ENCODE peak calls at places on chromosomes 4 and X, in seven cellular contexts. W is NCI-H1694 treated with DMSO at 0.1 percent for 48 hours; E is stimulated activated CD4-positive, alpha-beta T cell treated with anti-CD3 and anti-CD28 coated beads, Interleukin-15, amount 100 ng/mL, for 1 hour; A is HT-29; L is left lobe of liver; T is head of caudate nucleus; G is astrocyte of the cerebellum. J is an unnamed sample.

GRCh38 chrX:133999013-133999705 is 13.8 kb upstream of the GPC3 start:
- DNase-seq in W (no peak), E (no peak), A (no peak), L (no peak), T (no peak), G (no peak), J (no peak)

GRCh38 chr4:18025263-18025662 is 3.7 kb upstream of the LCORL start:
- DNase-seq in W (no peak), E (no peak), A (no peak), L (no peak), T (no peak), G (no peak), J (no peak)

GRCh38 chr4:108465886-108466491 is 154.4 kb upstream of the RPL34 start:
- DNase-seq in W (no peak), E (no peak), A (no peak), L (no peak), T (no peak), G (no peak), J (no peak)

GRCh38 chr4:42454755-42455154 is 57.5 kb downstream of the SHISA3 start:
- DNase-seq in W (no peak), E (no peak), A (no peak), L (no peak), T (no peak), G (no peak), J (no peak)

GRCh38 chr4:118834960-118835895 is 698 bp downstream of the SEC24D start:
- DNase-seq in W (no peak), E (peak), A (peak), L (peak), T (peak), G (peak), J (peak)

GRCh38 chr4:101718810-101719209 is 71.7 kb upstream of the BANK1 start:
- DNase-seq in W (no peak), E (no peak), A (no peak), L (no peak), T (no peak), G (no peak), J (no peak)

GRCh38 chr4:112731715-112732114 is 94.8 kb downstream of the LARP7 start:
- DNase-seq in W (no peak), E (no peak), A (no peak), L (no peak), T (no peak), G (no peak), J (no peak)

GRCh38 chrX:127570276-127570675 is 481.9 kb downstream of the ACTRT1 start:
- DNase-seq in W (no peak), E (no peak), A (no peak), L (no peak), T (no peak), G (no peak), J (no peak)

GRCh38 chrX:49209434-49210251 is 9.7 kb upstream of the SYP start:
- DNase-seq in W (peak), E (no peak), A (no peak), L (no peak), T (peak), G (no peak), J (peak)

GRCh38 chr4:105859233-105859632 is 36.0 kb upstream of the NPNT start:
- DNase-seq in W (no peak), E (no peak), A (peak), L (no peak), T (no peak), G (peak), J (no peak)

GRCh38 chr4:128776794-128777216 is 32.7 kb upstream of the JADE1 start:
- DNase-seq in W (no peak), E (no peak), A (peak), L (no peak), T (no peak), G (peak), J (no peak)

GRCh38 chrX:114924423-114924822 is 93.0 kb downstream of the IL13RA2 start:
- DNase-seq in W (no peak), E (no peak), A (no peak), L (no peak), T (no peak), G (no peak), J (no peak)

GRCh38 chr4:158856852-158857251 is 88.0 kb downstream of the FNIP2 start:
- DNase-seq in W (peak), E (no peak), A (peak), L (no peak), T (no peak), G (peak), J (peak)

GRCh38 chr4:87525636-87526035 is 3.5 kb downstream of the SPARCL1 start:
- DNase-seq in W (no peak), E (no peak), A (no peak), L (no peak), T (no peak), G (no peak), J (peak)

GRCh38 chrX:18899796-18900380 is 84.0 kb downstream of the PHKA2 start:
- DNase-seq in W (no peak), E (no peak), A (peak), L (no peak), T (peak), G (no peak), J (peak)

GRCh38 chrX:12956704-12957541 is 18.0 kb upstream of the TMSB4X start:
- DNase-seq in W (no peak), E (no peak), A (peak), L (no peak), T (no peak), G (no peak), J (no peak)

GRCh38 chr4:152709675-152710438 is 30.1 kb upstream of the TMEM154 start:
- DNase-seq in W (no peak), E (no peak), A (no peak), L (no peak), T (no peak), G (no peak), J (no peak)

GRCh38 chr4:170124391-170124790 is 34.6 kb upstream of the AADAT start:
- DNase-seq in W (no peak), E (no peak), A (no peak), L (no peak), T (no peak), G (no peak), J (no peak)

GRCh38 chrX:151505796-151506195 is 57.7 kb upstream of the PASD1 start:
- DNase-seq in W (no peak), E (no peak), A (peak), L (no peak), T (peak), G (no peak), J (peak)

GRCh38 chr4:53055274-53055673 is 193.2 kb downstream of the RASL11B start:
- DNase-seq in W (no peak), E (no peak), A (no peak), L (no peak), T (no peak), G (peak), J (no peak)

GRCh38 chrX:110045421-110045820 is 42.5 kb downstream of the TMEM164 start:
- DNase-seq in W (peak), E (no peak), A (no peak), L (no peak), T (no peak), G (no peak), J (no peak)

GRCh38 chr4:94516067-94516466 is 64.3 kb downstream of the PDLIM5 start:
- DNase-seq in W (no peak), E (no peak), A (peak), L (no peak), T (no peak), G (no peak), J (no peak)

GRCh38 chrX:22742174-22742573 is 257.6 kb upstream of the DDX53 start:
- DNase-seq in W (no peak), E (no peak), A (no peak), L (no peak), T (no peak), G (no peak), J (no peak)

GRCh38 chr4:140609548-140610425 is 41.0 kb upstream of the UCP1 start:
- DNase-seq in W (peak), E (no peak), A (peak), L (peak), T (peak), G (peak), J (peak)

GRCh38 chr4:2515835-2516550 is 20.5 kb upstream of the FAM193A start:
- DNase-seq in W (no peak), E (no peak), A (no peak), L (peak), T (no peak), G (no peak), J (peak)

GRCh38 chrX:112769034-112769433 is 71.6 kb downstream of the AMOT start:
- DNase-seq in W (no peak), E (no peak), A (no peak), L (no peak), T (no peak), G (peak), J (no peak)

GRCh38 chr4:53987761-53988171 is 76.6 kb downstream of the CHIC2 start:
- DNase-seq in W (no peak), E (no peak), A (no peak), L (no peak), T (peak), G (no peak), J (no peak)

GRCh38 chr4:15652191-15652590 is 3.0 kb downstream of the FBXL5 start:
- DNase-seq in W (no peak), E (no peak), A (no peak), L (no peak), T (no peak), G (no peak), J (no peak)

GRCh38 chr4:83267121-83267834 is 17.3 kb downstream of the COQ2 start:
- DNase-seq in W (no peak), E (no peak), A (no peak), L (no peak), T (no peak), G (peak), J (no peak)

GRCh38 chrX:10949541-10949940 is 161.6 kb upstream of the HCCS start:
- DNase-seq in W (no peak), E (no peak), A (no peak), L (no peak), T (no peak), G (no peak), J (no peak)